ENCODE peak calls at places on chromosomes 7 and 10, in nine cellular contexts. K, G, D, Z, V, O, H, F and C are unnamed samples.

GRCh38 chr7:150734293-150734692 is 2.9 kb upstream of the GIMAP5 start:
- DNase-seq in V (no peak), D (no peak), Z (no peak), K (no peak), G (no peak), F (no peak), H (no peak), O (no peak), C (no peak)

GRCh38 chr7:44193011-44193802 is 4.0 kb upstream of the GCK start:
- DNase-seq in K (no peak), Z (no peak), H (no peak), V (no peak), G (no peak), D (no peak), F (no peak), O (no peak), C (no peak)

GRCh38 chr7:56110611-56111010 is 4.3 kb upstream of the CHCHD2 start:
- DNase-seq in D (no peak), K (no peak), Z (peak; percentile 64), V (no peak), H (no peak), O (no peak), F (no peak), G (no peak), C (peak; percentile 0)

GRCh38 chr10:92813979-92814378 is 34.3 kb upstream of the EXOC6 start:
- DNase-seq in G (no peak), F (no peak), K (no peak), V (no peak), H (no peak), Z (no peak), O (no peak), D (no peak), C (no peak)

GRCh38 chr7:22576941-22577927 is 77.2 kb upstream of the STEAP1B start:
- DNase-seq in G (peak; percentile 99), K (no peak), Z (peak; percentile 100), F (no peak), H (no peak), O (no peak), D (no peak), V (no peak), C (no peak)

GRCh38 chr7:133857376-133858119 is 269.6 kb upstream of the LRGUK start:
- DNase-seq in G (no peak), V (no peak), Z (no peak), K (peak; percentile 41), F (no peak), O (no peak), D (no peak), H (no peak), C (no peak)

GRCh38 chr10:70162892-70163201 is 7.5 kb downstream of the SAR1A start:
- DNase-seq in Z (no peak), O (no peak), G (no peak), D (no peak), F (no peak), V (no peak), K (no peak), H (no peak), C (no peak)

GRCh38 chr10:69457771-69458237 is 6.5 kb downstream of the TSPAN15 start:
- DNase-seq in G (no peak), K (no peak), H (no peak), Z (no peak), V (peak; percentile 22), D (no peak), O (no peak), F (no peak), C (no peak)

GRCh38 chr7:27929127-27929526 is 189.2 kb downstream of the TAX1BP1 start:
- DNase-seq in D (no peak), G (no peak), V (no peak), F (no peak), O (no peak), K (no peak), H (no peak), Z (no peak), C (no peak)

GRCh38 chr10:5284311-5285057 is 80.3 kb upstream of the UCN3 start:
- DNase-seq in K (no peak), F (no peak), G (peak; percentile 38), H (no peak), V (no peak), Z (peak; percentile 66), D (peak; percentile 37), O (no peak), C (no peak)

GRCh38 chr7:147990837-147991236 is 599.7 kb upstream of the C7orf33 start:
- DNase-seq in V (peak; percentile 59), G (no peak), O (no peak), H (no peak), K (no peak), F (no peak), Z (no peak), D (no peak), C (no peak)

GRCh38 chr10:79130846-79131245 is 62.1 kb downstream of the ZMIZ1 start:
- DNase-seq in O (no peak), K (no peak), G (no peak), V (peak; percentile 77), F (no peak), Z (no peak), H (no peak), D (no peak), C (no peak)

GRCh38 chr10:79226391-79227245 is 120.7 kb upstream of the PPIF start:
- DNase-seq in V (no peak), G (no peak), O (no peak), F (no peak), K (no peak), Z (no peak), H (no peak), D (no peak), C (no peak)

DNA sequence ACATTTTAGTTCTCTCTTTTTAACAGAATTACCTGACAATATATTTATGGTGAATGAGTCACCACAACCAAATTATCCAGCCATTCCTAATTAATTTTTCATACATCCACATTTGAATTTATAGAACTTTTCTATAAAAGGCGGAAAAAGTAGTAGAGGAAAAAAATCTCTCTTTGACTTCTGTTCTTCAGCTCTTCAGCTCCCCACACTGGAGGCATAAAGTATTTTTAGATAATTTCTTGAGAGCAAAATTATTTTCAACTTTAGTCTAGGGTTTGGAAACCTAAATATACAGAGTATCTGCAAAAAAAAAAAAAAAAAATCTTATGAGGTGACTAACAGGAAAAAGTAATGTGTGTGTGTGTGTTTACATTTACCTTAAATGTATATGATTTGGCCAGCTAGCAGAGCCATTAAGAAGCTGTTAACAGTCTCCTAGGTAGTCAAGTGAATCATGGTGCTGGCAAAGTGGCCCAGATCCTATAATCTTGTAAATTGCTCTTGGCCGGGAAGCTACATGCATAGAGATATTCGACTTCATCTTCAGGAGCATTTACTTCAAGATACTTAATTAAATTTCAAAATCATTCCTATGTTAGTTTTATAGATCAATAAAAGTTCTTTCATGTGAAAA is 383.1 kb upstream of the STEAP1 start:
- DNase-seq in Z (no peak), H (no peak), O (no peak), D (no peak), F (no peak), V (no peak), K (no peak), G (no peak), C (no peak)
- TF ChIP-seq CTCF in Z (peak; percentile 31), H (no peak), O (no peak), D (no peak), F (no peak), V (peak; percentile 71), K (no peak), G (no peak), C (no peak)

GRCh38 chr10:44963772-44964633 is 4.4 kb downstream of the RASSF4 start:
- DNase-seq in Z (no peak), D (no peak), V (no peak), G (peak; percentile 58), F (no peak), O (peak; percentile 82), K (peak; percentile 85), H (peak; percentile 90), C (peak; percentile 78)
- H3K4me1 ChIP-seq in Z (peaks cover 10% of the 10 kb centered on the region), D (no peaks in the 10 kb centered on the region), V (peaks cover 14% of the 10 kb centered on the region), G (peaks cover 8% of the 10 kb centered on the region), F (peaks cover 31% of the 10 kb centered on the region), O (peaks cover 88% of the 10 kb centered on the region), K (peaks cover 82% of the 10 kb centered on the region), H (peaks cover 96% of the 10 kb centered on the region), C (peaks cover 45% of the 10 kb centered on the region)

GRCh38 chr7:75951506-75951905 is 36.6 kb downstream of the POR start:
- DNase-seq in H (peak; percentile 43), G (peak; percentile 84), F (no peak), K (peak; percentile 67), Z (peak; percentile 99), D (peak; percentile 30), V (no peak), O (peak; percentile 32), C (no peak)

GRCh38 chr7:75948179-75948578 is 33.2 kb downstream of the POR start:
- DNase-seq in O (no peak), K (no peak), G (no peak), Z (no peak), H (no peak), D (no peak), V (no peak), F (no peak), C (no peak)

GRCh38 chr7:75953918-75954317 is 39.0 kb downstream of the POR start:
- DNase-seq in H (no peak), V (no peak), G (no peak), Z (no peak), K (no peak), O (no peak), F (no peak), D (no peak), C (no peak)

GRCh38 chr7:75953431-75953830 is 38.5 kb downstream of the POR start:
- DNase-seq in H (no peak), G (no peak), F (no peak), K (no peak), D (no peak), O (no peak), Z (no peak), V (no peak), C (no peak)

GRCh38 chr7:75950111-75950681 is 35.2 kb downstream of the POR start:
- DNase-seq in H (no peak), F (no peak), O (peak; percentile 41), Z (no peak), D (no peak), V (no peak), K (no peak), G (no peak), C (no peak)
- TF ChIP-seq CTCF in H (peak; percentile 47), F (no peak), O (peak; percentile 5), Z (no peak), D (no peak), V (peak; percentile 38), K (no peak), G (no peak), C (no peak)

GRCh38 chr7:93133020-93133419 is 15.2 kb downstream of the SAMD9L start:
- DNase-seq in F (no peak), O (no peak), V (no peak), D (no peak), Z (no peak), G (no peak), H (no peak), K (no peak), C (no peak)
- H3K4me1 ChIP-seq in F (no peaks in the 10 kb centered on the region), O (no peaks in the 10 kb centered on the region), V (no peaks in the 10 kb centered on the region), D (no peaks in the 10 kb centered on the region), Z (no peaks in the 10 kb centered on the region), G (no peaks in the 10 kb centered on the region), H (no peaks in the 10 kb centered on the region), K (no peaks in the 10 kb centered on the region), C (no peaks in the 10 kb centered on the region)

DNA sequence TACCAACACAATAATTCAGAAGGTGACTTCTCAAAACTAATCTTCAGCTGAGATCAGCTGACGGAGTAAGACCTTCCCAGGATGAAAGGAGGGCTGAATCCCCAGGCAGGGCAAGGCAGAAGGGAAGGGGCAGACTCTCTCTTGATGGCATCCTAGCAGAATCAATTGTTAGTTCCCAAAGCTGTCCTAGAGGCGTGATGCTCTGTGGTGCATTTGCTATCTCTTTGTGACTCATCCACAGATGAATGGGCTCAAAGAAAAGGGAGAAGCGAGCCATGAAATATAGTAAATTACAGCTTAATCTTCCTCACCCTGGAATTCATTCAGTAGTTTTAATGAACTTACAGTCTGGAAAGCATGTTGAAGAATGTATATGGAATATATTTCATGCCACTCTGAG is 37.2 kb downstream of the PDE1C start:
- DNase-seq in Z (peak; percentile 15), G (no peak), D (no peak), H (no peak), O (no peak), K (no peak), V (no peak), F (no peak), C (no peak)
- TF ChIP-seq CTCF in Z (no peak), G (no peak), D (no peak), H (no peak), O (no peak), K (no peak), V (no peak), F (no peak), C (no peak)